ENCODE peak calls at places on chromosomes 5 and 9, in seven cellular contexts. F, V, Z, W, S, I and Y are unnamed samples.

GRCh38 chr5:124199902-124200301 is 546.5 kb downstream of the ZNF608 start:
- DNase-seq in S (no peak), F (no peak), I (no peak), V (no peak), W (no peak), Z (no peak), Y (no peak)

GRCh38 chr5:142151436-142152382 is 43.1 kb downstream of the NDFIP1 start:
- DNase-seq in S (peak), W (no peak), Z (peak), V (peak), I (peak), F (peak), Y (peak)

GRCh38 chr5:137858223-137858916 is 9.3 kb upstream of the MYOT start:
- DNase-seq in Z (no peak), F (no peak), W (no peak), V (no peak), S (peak), I (peak), Y (peak)

GRCh38 chr5:3181641-3182040 is 414.0 kb upstream of the IRX1 start:
- DNase-seq in I (no peak), S (no peak), F (no peak), Z (no peak), V (no peak), W (no peak), Y (no peak)

GRCh38 chr9:133351908-133352634 is 4.1 kb downstream of the RPL7A start:
- DNase-seq in S (peak), I (peak), V (peak), W (no peak), Z (peak), F (no peak), Y (peak)

GRCh38 chr9:35675732-35676392 is 2.1 kb downstream of the CA9 start:
- DNase-seq in W (no peak), Z (no peak), F (no peak), S (no peak), I (no peak), V (peak), Y (no peak)

GRCh38 chr5:166499452-166500240 is 1791.8 kb upstream of the WWC1 start:
- DNase-seq in I (peak), S (no peak), Z (no peak), V (no peak), W (no peak), F (no peak), Y (no peak)

GRCh38 chr5:177997846-177998245 is 1.8 kb upstream of the PROP1 start:
- DNase-seq in S (no peak), I (no peak), V (no peak), W (peak), Z (no peak), F (no peak), Y (no peak)

GRCh38 chr5:112174959-112175594 is 244.0 kb downstream of the EPB41L4A start:
- DNase-seq in I (peak), V (no peak), F (no peak), S (peak), Z (no peak), W (no peak), Y (peak)

GRCh38 chr5:1547236-1547635 is 23.5 kb upstream of the LPCAT1 start:
- DNase-seq in I (no peak), W (peak), F (no peak), S (no peak), V (no peak), Z (no peak), Y (no peak)

GRCh38 chr5:50751064-50751657 is 84.7 kb downstream of the PARP8 start:
- DNase-seq in W (no peak), I (peak), Z (peak), F (peak), V (no peak), S (peak), Y (peak)

GRCh38 chr5:128629162-128629561 is 91.1 kb upstream of the FBN2 start:
- DNase-seq in V (no peak), F (no peak), I (peak), Z (no peak), W (no peak), S (no peak), Y (no peak)

GRCh38 chr5:20307391-20307790 is 319.4 kb upstream of the CDH18 start:
- DNase-seq in V (no peak), S (no peak), W (no peak), I (no peak), F (no peak), Z (no peak), Y (no peak)

GRCh38 chr5:136655429-136655828 is 290.1 kb upstream of the TRPC7 start:
- DNase-seq in S (no peak), Z (no peak), W (no peak), I (peak), F (no peak), V (no peak), Y (no peak)

GRCh38 chr5:135341696-135342095 is 57.3 kb downstream of the MACROH2A1 start:
- DNase-seq in Z (no peak), W (no peak), F (no peak), S (no peak), V (no peak), I (no peak), Y (no peak)

GRCh38 chr5:18195910-18196309 is 561.6 kb downstream of the TAF11L14 start:
- DNase-seq in V (no peak), S (no peak), W (no peak), I (no peak), Z (no peak), F (no peak), Y (no peak)

GRCh38 chr9:124616961-124617360 is 109.8 kb upstream of the NR5A1 start:
- DNase-seq in V (no peak), S (no peak), Z (no peak), I (no peak), F (no peak), W (no peak), Y (no peak)

GRCh38 chr5:73757421-73757820 is 131.4 kb downstream of the ARHGEF28 start:
- DNase-seq in Z (no peak), I (no peak), V (no peak), W (no peak), F (no peak), S (no peak), Y (no peak)

GRCh38 chr5:144395704-144396103 is 225.0 kb downstream of the KCTD16 start:
- DNase-seq in S (no peak), F (no peak), I (no peak), V (no peak), W (no peak), Z (no peak), Y (no peak)

GRCh38 chr5:120160120-120160895 is 303.8 kb upstream of the PRR16 start:
- DNase-seq in I (peak), Z (no peak), W (no peak), S (peak), V (no peak), F (no peak), Y (peak)

GRCh38 chr5:463952-464351 is 21.0 kb downstream of the EXOC3 start:
- DNase-seq in S (no peak), Z (no peak), V (peak), F (peak), W (no peak), I (no peak), Y (no peak)

GRCh38 chr5:180099733-180100611 is 28.4 kb upstream of the RNF130 start:
- DNase-seq in S (no peak), V (no peak), W (peak), I (no peak), Z (no peak), F (no peak), Y (no peak)

GRCh38 chr9:124794902-124795491 is 18.1 kb downstream of the OLFML2A start:
- DNase-seq in V (no peak), I (no peak), F (no peak), S (no peak), W (peak), Z (no peak), Y (no peak)

GRCh38 chr9:32970554-32970953 is 30.9 kb downstream of the APTX start:
- DNase-seq in Z (no peak), F (no peak), S (no peak), V (no peak), W (no peak), I (no peak), Y (no peak)

DNA sequence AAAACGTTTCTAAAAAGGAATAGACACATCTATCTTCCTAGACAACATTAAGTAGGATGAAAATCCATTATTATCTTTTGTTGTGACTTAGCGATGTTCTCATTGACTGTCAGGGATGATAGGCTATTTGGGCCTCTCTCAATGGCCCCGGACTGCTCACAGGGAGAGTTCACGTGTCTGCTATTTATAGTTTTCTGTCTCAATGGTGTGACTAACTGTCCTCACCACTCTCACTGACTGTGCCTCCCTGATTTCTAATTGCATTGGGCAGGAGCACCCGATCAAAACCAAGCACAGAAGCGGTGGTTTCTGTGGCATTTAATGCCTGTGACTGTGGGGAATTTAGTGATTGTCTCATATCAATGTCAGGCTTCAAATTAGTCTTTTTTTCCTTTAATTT is 286.7 kb upstream of the KLF9 start:
- DNase-seq in I (no peak), Z (no peak), F (no peak), V (no peak), W (no peak), S (peak), Y (no peak)
- TF ChIP-seq CTCF in I (no peak), Z (no peak), F (no peak), V (no peak), W (no peak), S (no peak), Y (no peak)

GRCh38 chr5:79111960-79112702 is 522 bp downstream of the BHMT start:
- DNase-seq in V (peak), W (no peak), S (no peak), Z (no peak), F (no peak), I (no peak), Y (no peak)
- TF ChIP-seq CTCF in V (no peak), W (no peak), S (no peak), Z (no peak), F (no peak), I (no peak), Y (no peak)

GRCh38 chr5:165497707-165498106 is 1992.3 kb downstream of the MAT2B start:
- DNase-seq in Z (no peak), I (peak), W (no peak), S (peak), F (no peak), V (peak), Y (no peak)
- TF ChIP-seq CTCF in Z (no peak), I (no peak), W (no peak), S (no peak), F (no peak), V (peak), Y (no peak)

DNA sequence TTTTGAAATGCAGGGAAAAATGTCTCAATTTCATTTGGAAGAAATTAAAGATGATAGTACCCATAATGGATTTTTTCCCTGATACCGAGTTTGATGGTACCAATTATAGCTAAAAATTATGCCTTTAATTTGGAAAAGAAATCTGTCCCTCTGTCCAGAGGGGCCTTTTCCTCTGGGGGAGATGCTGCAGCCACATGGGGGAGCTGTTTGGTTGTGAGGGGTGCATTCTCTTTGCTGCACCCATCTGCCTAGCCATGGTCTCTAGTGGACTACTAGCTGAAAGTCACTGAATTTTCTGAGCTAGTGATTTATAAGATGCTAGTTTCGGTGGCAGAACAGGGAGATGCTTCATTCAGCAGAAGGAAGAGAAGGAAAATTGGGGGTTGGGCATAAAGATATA is 9.6 kb downstream of the SEC61B start:
- DNase-seq in I (no peak), V (peak), F (no peak), S (peak), Z (no peak), W (no peak), Y (peak)
- TF ChIP-seq CTCF in I (peak), V (peak), F (peak), S (peak), Z (peak), W (no peak), Y (peak)

GRCh38 chr9:89319015-89319905 is 960 bp downstream of the SECISBP2 start:
- DNase-seq in S (no peak), W (no peak), V (no peak), Z (no peak), I (no peak), F (no peak), Y (no peak)

GRCh38 chr9:89315482-89315881 is 2.8 kb upstream of the SECISBP2 start:
- DNase-seq in V (no peak), F (no peak), I (no peak), W (no peak), Z (no peak), S (no peak), Y (no peak)

GRCh38 chr9:89314955-89315354 is 3.3 kb upstream of the SECISBP2 start:
- DNase-seq in S (no peak), Z (no peak), F (no peak), V (no peak), I (no peak), W (no peak), Y (no peak)

GRCh38 chr9:89317282-89317681 is 1.0 kb upstream of the SECISBP2 start:
- DNase-seq in Z (no peak), F (no peak), I (no peak), W (no peak), V (no peak), S (no peak), Y (no peak)

DNA sequence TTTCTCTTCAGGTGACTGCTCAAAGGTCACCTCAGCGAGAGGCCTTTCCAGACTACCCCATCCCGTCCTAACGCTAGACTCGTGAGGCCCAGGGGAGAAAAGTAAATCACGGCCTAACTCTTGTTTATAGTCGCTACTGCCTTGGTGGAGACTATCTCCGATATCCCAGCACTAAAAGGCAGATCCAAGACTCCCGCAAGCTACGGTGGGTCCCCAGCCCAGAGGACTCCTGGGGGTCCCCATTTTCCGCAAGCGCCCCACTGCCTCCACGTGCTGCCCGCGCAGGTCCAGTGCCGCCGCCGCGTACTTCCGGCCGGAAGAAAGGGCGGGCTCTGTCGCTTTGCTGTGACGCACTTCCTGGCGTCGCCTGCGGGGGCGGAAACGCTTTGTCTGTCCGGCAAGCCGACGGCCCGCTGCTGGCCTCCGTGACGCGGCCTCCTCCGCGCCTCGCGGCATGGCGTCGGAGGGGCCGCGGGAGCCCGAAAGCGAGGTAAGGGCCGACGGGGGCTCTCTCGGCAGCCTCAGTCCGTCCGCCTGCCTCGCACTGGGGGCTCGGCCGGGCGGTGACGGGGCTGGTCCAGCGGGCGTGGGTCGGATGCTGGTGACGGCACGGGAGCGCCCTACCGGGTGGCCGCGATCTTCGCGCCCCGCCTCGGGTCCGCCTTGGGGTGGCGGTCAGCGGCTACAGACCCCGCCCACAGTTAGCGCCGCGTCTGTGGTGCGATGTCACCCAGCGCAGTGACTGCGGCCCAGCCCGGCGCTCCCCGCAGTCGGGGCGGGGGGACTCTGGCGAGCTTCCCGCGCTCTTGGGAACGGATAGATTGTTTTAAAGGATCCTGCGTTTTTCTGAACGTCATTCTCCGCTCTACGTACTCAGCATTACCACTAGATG is at the start of gene SECISBP2:
- DNase-seq in Z (peak), F (peak), I (peak), V (peak), S (peak), W (peak), Y (peak)
- TF ChIP-seq CTCF in Z (peak), F (no peak), I (peak), V (no peak), S (peak), W (no peak), Y (peak)

GRCh38 chr5:110784901-110785300 is 46.1 kb downstream of the SLC25A46 start:
- DNase-seq in I (peak), S (peak), V (no peak), Z (no peak), F (no peak), W (no peak), Y (no peak)

GRCh38 chr5:110785356-110785755 is 46.5 kb downstream of the SLC25A46 start:
- DNase-seq in S (peak), Z (no peak), W (no peak), V (no peak), I (peak), F (no peak), Y (no peak)

GRCh38 chr5:110790673-110791072 is 51.9 kb downstream of the SLC25A46 start:
- DNase-seq in F (no peak), W (no peak), Z (peak), S (peak), I (peak), V (no peak), Y (peak)
- TF ChIP-seq CTCF in F (no peak), W (no peak), Z (no peak), S (peak), I (peak), V (no peak), Y (no peak)

DNA sequence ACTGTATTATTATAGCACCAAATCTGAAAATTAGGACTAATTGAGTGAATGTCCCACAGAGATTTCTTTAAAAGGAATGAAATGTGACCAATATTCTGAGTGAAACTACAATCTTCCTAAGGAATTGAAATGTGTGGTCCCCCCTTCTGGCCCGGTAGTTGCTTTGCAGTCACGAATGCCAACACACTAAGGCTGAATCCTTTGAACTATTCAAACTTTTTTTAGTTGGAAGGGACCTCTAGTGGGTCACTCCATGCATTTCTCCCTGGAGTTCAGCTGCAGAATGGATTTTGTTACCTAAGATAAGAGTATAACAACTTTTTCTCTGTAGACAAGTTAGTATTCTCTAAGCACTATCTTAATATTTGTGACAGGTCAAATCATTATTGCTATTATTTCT is 2.8 kb downstream of the CDH6 start:
- DNase-seq in F (no peak), V (no peak), W (no peak), S (peak), I (peak), Z (peak), Y (no peak)
- TF ChIP-seq CTCF in F (no peak), V (no peak), W (no peak), S (no peak), I (peak), Z (peak), Y (no peak)